ENCODE peak calls at places on chromosomes 13 and 19, in seven cellular contexts. One of them, this sample, is unnamed.

GRCh38 chr19:42628411-42629135 is 33.8 kb upstream of the CEACAM8 start:
- DNase-seq in A549: no peak
- DNase-seq in omental fat pad: no peak
- DNase-seq in activated gamma-delta T cell treated with anti-CD3 and anti-CD28 coated beads, Interleukin-2, amount 50 U/mL, for 16 hours: no peak
- DNase-seq in BJ: no peak
- DNase-seq in NCI-H2107: no peak
- DNase-seq in AG09309: no peak
- DNase-seq in this sample: no peak

GRCh38 chr13:56864451-56864850 is 276.3 kb upstream of the PRR20A start:
- DNase-seq in A549: no peak
- DNase-seq in omental fat pad: no peak
- DNase-seq in activated gamma-delta T cell treated with anti-CD3 and anti-CD28 coated beads, Interleukin-2, amount 50 U/mL, for 16 hours: no peak
- DNase-seq in BJ: no peak
- DNase-seq in NCI-H2107: no peak
- DNase-seq in AG09309: no peak
- DNase-seq in this sample: no peak

GRCh38 chr13:32135655-32136054 is 104.1 kb downstream of the FRY start:
- DNase-seq in A549: no peak
- DNase-seq in omental fat pad: no peak
- DNase-seq in activated gamma-delta T cell treated with anti-CD3 and anti-CD28 coated beads, Interleukin-2, amount 50 U/mL, for 16 hours: no peak
- DNase-seq in BJ: peak
- DNase-seq in NCI-H2107: no peak
- DNase-seq in AG09309: no peak
- DNase-seq in this sample: no peak

GRCh38 chr13:23288995-23289394 is 108.2 kb downstream of the SGCG start:
- DNase-seq in A549: no peak
- DNase-seq in omental fat pad: no peak
- DNase-seq in activated gamma-delta T cell treated with anti-CD3 and anti-CD28 coated beads, Interleukin-2, amount 50 U/mL, for 16 hours: no peak
- DNase-seq in BJ: no peak
- DNase-seq in NCI-H2107: no peak
- DNase-seq in AG09309: no peak
- DNase-seq in this sample: no peak

GRCh38 chr13:99916366-99917103 is 55.0 kb downstream of the ZIC5 start:
- DNase-seq in A549: peak
- DNase-seq in omental fat pad: no peak
- DNase-seq in activated gamma-delta T cell treated with anti-CD3 and anti-CD28 coated beads, Interleukin-2, amount 50 U/mL, for 16 hours: no peak
- DNase-seq in BJ: no peak
- DNase-seq in NCI-H2107: peak
- DNase-seq in AG09309: peak
- DNase-seq in this sample: peak

GRCh38 chr19:16896913-16897571 is 8.2 kb downstream of the F2RL3 start:
- DNase-seq in A549: peak
- DNase-seq in omental fat pad: peak
- DNase-seq in activated gamma-delta T cell treated with anti-CD3 and anti-CD28 coated beads, Interleukin-2, amount 50 U/mL, for 16 hours: peak
- DNase-seq in BJ: peak
- DNase-seq in NCI-H2107: no peak
- DNase-seq in AG09309: peak
- DNase-seq in this sample: no peak

GRCh38 chr13:80778302-80778701 is 437.4 kb upstream of the SPRY2 start:
- DNase-seq in A549: no peak
- DNase-seq in omental fat pad: no peak
- DNase-seq in activated gamma-delta T cell treated with anti-CD3 and anti-CD28 coated beads, Interleukin-2, amount 50 U/mL, for 16 hours: no peak
- DNase-seq in BJ: no peak
- DNase-seq in NCI-H2107: no peak
- DNase-seq in AG09309: no peak
- DNase-seq in this sample: no peak

GRCh38 chr19:2613507-2614295 is 88.8 kb downstream of the GNG7 start:
- DNase-seq in A549: peak
- DNase-seq in omental fat pad: no peak
- DNase-seq in activated gamma-delta T cell treated with anti-CD3 and anti-CD28 coated beads, Interleukin-2, amount 50 U/mL, for 16 hours: peak
- DNase-seq in BJ: no peak
- DNase-seq in NCI-H2107: no peak
- DNase-seq in AG09309: no peak
- DNase-seq in this sample: no peak

GRCh38 chr19:18789883-18790565 is 1.1 kb downstream of the COMP start:
- DNase-seq in A549: no peak
- DNase-seq in omental fat pad: no peak
- DNase-seq in activated gamma-delta T cell treated with anti-CD3 and anti-CD28 coated beads, Interleukin-2, amount 50 U/mL, for 16 hours: no peak
- DNase-seq in BJ: no peak
- DNase-seq in NCI-H2107: no peak
- DNase-seq in AG09309: no peak
- DNase-seq in this sample: no peak

GRCh38 chr19:18194554-18195238 is 1.7 kb downstream of the MPV17L2 start:
- DNase-seq in A549: no peak
- DNase-seq in omental fat pad: no peak
- DNase-seq in activated gamma-delta T cell treated with anti-CD3 and anti-CD28 coated beads, Interleukin-2, amount 50 U/mL, for 16 hours: no peak
- DNase-seq in BJ: no peak
- DNase-seq in NCI-H2107: no peak
- DNase-seq in AG09309: no peak
- DNase-seq in this sample: no peak

GRCh38 chr13:49305824-49306425 is 58.2 kb downstream of the CDADC1 start:
- DNase-seq in A549: no peak
- DNase-seq in omental fat pad: no peak
- DNase-seq in activated gamma-delta T cell treated with anti-CD3 and anti-CD28 coated beads, Interleukin-2, amount 50 U/mL, for 16 hours: no peak
- DNase-seq in BJ: no peak
- DNase-seq in NCI-H2107: no peak
- DNase-seq in AG09309: no peak
- DNase-seq in this sample: no peak

GRCh38 chr13:48749699-48750473 is 96.2 kb downstream of the CYSLTR2 start:
- DNase-seq in A549: peak
- DNase-seq in omental fat pad: peak
- DNase-seq in activated gamma-delta T cell treated with anti-CD3 and anti-CD28 coated beads, Interleukin-2, amount 50 U/mL, for 16 hours: peak
- DNase-seq in BJ: peak
- DNase-seq in NCI-H2107: peak
- DNase-seq in AG09309: peak
- DNase-seq in this sample: peak

GRCh38 chr13:23469901-23470525 is 36.5 kb upstream of the SACS start:
- DNase-seq in A549: peak
- DNase-seq in omental fat pad: no peak
- DNase-seq in activated gamma-delta T cell treated with anti-CD3 and anti-CD28 coated beads, Interleukin-2, amount 50 U/mL, for 16 hours: no peak
- DNase-seq in BJ: peak
- DNase-seq in NCI-H2107: no peak
- DNase-seq in AG09309: peak
- DNase-seq in this sample: no peak

GRCh38 chr13:101916108-101916757 is 463.8 kb downstream of the ITGBL1 start:
- DNase-seq in A549: peak
- DNase-seq in omental fat pad: no peak
- DNase-seq in activated gamma-delta T cell treated with anti-CD3 and anti-CD28 coated beads, Interleukin-2, amount 50 U/mL, for 16 hours: no peak
- DNase-seq in BJ: no peak
- DNase-seq in NCI-H2107: peak
- DNase-seq in AG09309: no peak
- DNase-seq in this sample: no peak

GRCh38 chr19:31174948-31175347 is 174.3 kb downstream of the TSHZ3 start:
- DNase-seq in A549: no peak
- DNase-seq in omental fat pad: no peak
- DNase-seq in activated gamma-delta T cell treated with anti-CD3 and anti-CD28 coated beads, Interleukin-2, amount 50 U/mL, for 16 hours: no peak
- DNase-seq in BJ: no peak
- DNase-seq in NCI-H2107: no peak
- DNase-seq in AG09309: no peak
- DNase-seq in this sample: no peak

GRCh38 chr13:28392428-28392827 is 102.5 kb downstream of the FLT1 start:
- DNase-seq in A549: no peak
- DNase-seq in omental fat pad: no peak
- DNase-seq in activated gamma-delta T cell treated with anti-CD3 and anti-CD28 coated beads, Interleukin-2, amount 50 U/mL, for 16 hours: no peak
- DNase-seq in BJ: no peak
- DNase-seq in NCI-H2107: no peak
- DNase-seq in AG09309: no peak
- DNase-seq in this sample: no peak

GRCh38 chr19:16066611-16067104 is 9.6 kb upstream of the TPM4 start:
- DNase-seq in A549: peak
- DNase-seq in omental fat pad: no peak
- DNase-seq in activated gamma-delta T cell treated with anti-CD3 and anti-CD28 coated beads, Interleukin-2, amount 50 U/mL, for 16 hours: no peak
- DNase-seq in BJ: no peak
- DNase-seq in NCI-H2107: no peak
- DNase-seq in AG09309: no peak
- DNase-seq in this sample: no peak

GRCh38 chr19:17402982-17403855 is 2.2 kb downstream of the BST2 start:
- DNase-seq in A549: peak
- DNase-seq in omental fat pad: no peak
- DNase-seq in activated gamma-delta T cell treated with anti-CD3 and anti-CD28 coated beads, Interleukin-2, amount 50 U/mL, for 16 hours: no peak
- DNase-seq in BJ: no peak
- DNase-seq in NCI-H2107: no peak
- DNase-seq in AG09309: no peak
- DNase-seq in this sample: no peak

GRCh38 chr19:5138606-5139594 is 170.0 kb downstream of the KDM4B start:
- DNase-seq in A549: no peak
- DNase-seq in omental fat pad: no peak
- DNase-seq in activated gamma-delta T cell treated with anti-CD3 and anti-CD28 coated beads, Interleukin-2, amount 50 U/mL, for 16 hours: peak
- DNase-seq in BJ: peak
- DNase-seq in NCI-H2107: no peak
- DNase-seq in AG09309: peak
- DNase-seq in this sample: no peak

GRCh38 chr19:10431943-10432735 is 11.8 kb downstream of the PDE4A start:
- DNase-seq in A549: no peak
- DNase-seq in omental fat pad: no peak
- DNase-seq in activated gamma-delta T cell treated with anti-CD3 and anti-CD28 coated beads, Interleukin-2, amount 50 U/mL, for 16 hours: no peak
- DNase-seq in BJ: no peak
- DNase-seq in NCI-H2107: no peak
- DNase-seq in AG09309: no peak
- DNase-seq in this sample: no peak

GRCh38 chr13:43227721-43228120 is 204.3 kb downstream of the DNAJC15 start:
- DNase-seq in A549: no peak
- DNase-seq in omental fat pad: no peak
- DNase-seq in activated gamma-delta T cell treated with anti-CD3 and anti-CD28 coated beads, Interleukin-2, amount 50 U/mL, for 16 hours: no peak
- DNase-seq in BJ: no peak
- DNase-seq in NCI-H2107: no peak
- DNase-seq in AG09309: no peak
- DNase-seq in this sample: no peak

GRCh38 chr19:3857449-3858003 is 11.3 kb downstream of the ZFR2 start:
- DNase-seq in A549: no peak
- DNase-seq in omental fat pad: no peak
- DNase-seq in activated gamma-delta T cell treated with anti-CD3 and anti-CD28 coated beads, Interleukin-2, amount 50 U/mL, for 16 hours: no peak
- DNase-seq in BJ: no peak
- DNase-seq in NCI-H2107: peak
- DNase-seq in AG09309: no peak
- DNase-seq in this sample: no peak

GRCh38 chr13:76864259-76864658 is 21.9 kb downstream of the KCTD12 start:
- DNase-seq in A549: no peak
- DNase-seq in omental fat pad: no peak
- DNase-seq in activated gamma-delta T cell treated with anti-CD3 and anti-CD28 coated beads, Interleukin-2, amount 50 U/mL, for 16 hours: no peak
- DNase-seq in BJ: no peak
- DNase-seq in NCI-H2107: no peak
- DNase-seq in AG09309: no peak
- DNase-seq in this sample: no peak

GRCh38 chr19:51524661-51525264 is 6.7 kb downstream of the SIGLEC6 start:
- DNase-seq in A549: no peak
- DNase-seq in omental fat pad: no peak
- DNase-seq in activated gamma-delta T cell treated with anti-CD3 and anti-CD28 coated beads, Interleukin-2, amount 50 U/mL, for 16 hours: no peak
- DNase-seq in BJ: no peak
- DNase-seq in NCI-H2107: no peak
- DNase-seq in AG09309: no peak
- DNase-seq in this sample: no peak

GRCh38 chr13:108220042-108220441 is 1.9 kb downstream of the ABHD13 start:
- DNase-seq in A549: no peak
- DNase-seq in omental fat pad: no peak
- DNase-seq in activated gamma-delta T cell treated with anti-CD3 and anti-CD28 coated beads, Interleukin-2, amount 50 U/mL, for 16 hours: no peak
- DNase-seq in BJ: no peak
- DNase-seq in NCI-H2107: no peak
- DNase-seq in AG09309: no peak
- DNase-seq in this sample: no peak

This sample was measured in HS-27A.